ENCODE peak calls at places on chromosomes 13 and 19, in seven cellular contexts. M is nucleus accumbens; Y is mesothelial cell of epicardium; K is choroid plexus epithelial cell; P is heart right ventricle; L is EL; S is stimulated activated CD4-positive, alpha-beta T cell treated with anti-CD3 and anti-CD28 coated beads, Interleukin-1b, Interleukin-23, amount 100 ng/mL, for 1 hour. A is an unnamed sample.

GRCh38 chr13:36857273-36857672 is 38.3 kb downstream of the RFXAP start:
- DNase-seq in M (no peak), S (no peak), Y (no peak), P (no peak), K (no peak), L (no peak), A (no peak)

GRCh38 chr13:90122531-90122930 is 1225.0 kb upstream of the MIR17HG start:
- DNase-seq in K (no peak), S (no peak), L (no peak), P (no peak), M (no peak), Y (no peak), A (no peak)

GRCh38 chr19:45187421-45188100 is 9.0 kb downstream of the BLOC1S3 start:
- DNase-seq in P (no peak), K (peak; percentile 19), Y (no peak), L (no peak), S (no peak), M (no peak), A (no peak)

GRCh38 chr19:10230155-10230903 is 802 bp downstream of the S1PR2 start:
- DNase-seq in Y (peak; percentile 58), P (peak; percentile 56), S (peak; percentile 45), K (peak; percentile 39), M (peak; percentile 67), L (peak; percentile 37), A (no peak)

GRCh38 chr19:4636151-4636717 is 3.1 kb upstream of the TNFAIP8L1 start:
- DNase-seq in Y (peak; percentile 75), L (peak; percentile 56), P (peak; percentile 83), S (peak; percentile 68), M (peak; percentile 58), K (peak; percentile 51), A (no peak)

GRCh38 chr13:97766749-97767148 is 186.7 kb upstream of the IPO5 start:
- DNase-seq in P (no peak), M (no peak), S (no peak), K (no peak), L (no peak), Y (no peak), A (no peak)

GRCh38 chr13:109336730-109337129 is 449.7 kb downstream of the IRS2 start:
- DNase-seq in K (peak; percentile 95), P (no peak), Y (no peak), L (peak; percentile 88), M (no peak), S (no peak), A (no peak)

GRCh38 chr13:44573790-44574465 is 2.2 kb downstream of the TSC22D1 start:
- DNase-seq in S (no peak), P (no peak), Y (no peak), M (no peak), K (peak; percentile 78), L (peak; percentile 60), A (no peak)

GRCh38 chr19:10829967-10830366 is 6.0 kb downstream of the TMED1 start:
- DNase-seq in Y (no peak), P (no peak), K (no peak), L (no peak), M (no peak), S (no peak), A (no peak)

GRCh38 chr19:4301590-4302237 is 475 bp downstream of the TMIGD2 start:
- DNase-seq in S (no peak), Y (no peak), K (no peak), L (no peak), M (no peak), P (no peak), A (no peak)

GRCh38 chr13:87884874-87885273 is 213.7 kb downstream of the SLITRK5 start:
- DNase-seq in P (no peak), S (no peak), Y (no peak), M (peak; percentile 10), K (peak; percentile 2), L (no peak), A (no peak)

GRCh38 chr19:41616785-41617621 is 9.9 kb downstream of the CEACAM4 start:
- DNase-seq in S (no peak), Y (no peak), K (peak; percentile 44), M (no peak), L (peak; percentile 5), P (no peak), A (no peak)

GRCh38 chr19:35901854-35902661 is at the start of gene HCST:
- DNase-seq in M (no peak), P (no peak), S (no peak), K (no peak), Y (no peak), L (peak; percentile 59), A (no peak)

GRCh38 chr19:10238172-10238783 is 7.1 kb upstream of the S1PR2 start:
- DNase-seq in L (peak; percentile 31), P (peak; percentile 71), K (peak; percentile 50), M (no peak), S (no peak), Y (no peak), A (peak; percentile 76)

GRCh38 chr13:94679614-94680013 is 32.7 kb downstream of the SOX21 start:
- DNase-seq in P (no peak), M (no peak), Y (no peak), L (no peak), S (no peak), K (no peak), A (no peak)

GRCh38 chr13:27280009-27280646 is 9.5 kb downstream of the RASL11A start:
- DNase-seq in P (no peak), K (peak; percentile 55), M (no peak), L (peak; percentile 36), S (no peak), Y (no peak), A (no peak)

A was measured in right atrium auricular region.